ENCODE peak calls at places on chromosomes 1 and 21, in seven cellular contexts. One of them, this sample, is unnamed.

GRCh38 chr1:220001095-220001501 is 45.2 kb downstream of the EPRS1 start:
- DNase-seq in dorsolateral prefrontal cortex: no peak
- DNase-seq in endodermal cell: no peak
- DNase-seq in GM12864: no peak
- DNase-seq in BJ: no peak
- DNase-seq in B cell: no peak
- DNase-seq in body of pancreas: no peak
- DNase-seq in this sample: no peak

GRCh38 chr1:73800376-73800775 is 397.6 kb downstream of the LRRIQ3 start:
- DNase-seq in dorsolateral prefrontal cortex: no peak
- DNase-seq in endodermal cell: no peak
- DNase-seq in GM12864: no peak
- DNase-seq in BJ: peak
- DNase-seq in B cell: no peak
- DNase-seq in body of pancreas: no peak
- DNase-seq in this sample: no peak

GRCh38 chr1:217482356-217483102 is 148.4 kb downstream of the GPATCH2 start:
- DNase-seq in dorsolateral prefrontal cortex: no peak
- DNase-seq in endodermal cell: no peak
- DNase-seq in GM12864: peak
- DNase-seq in BJ: peak
- DNase-seq in B cell: no peak
- DNase-seq in body of pancreas: no peak
- DNase-seq in this sample: peak

GRCh38 chr1:55378582-55378981 is 163.4 kb upstream of the USP24 start:
- DNase-seq in dorsolateral prefrontal cortex: no peak
- DNase-seq in endodermal cell: peak
- DNase-seq in GM12864: peak
- DNase-seq in BJ: no peak
- DNase-seq in B cell: no peak
- DNase-seq in body of pancreas: peak
- DNase-seq in this sample: no peak

GRCh38 chr1:227234998-227235405 is 83.3 kb downstream of the CDC42BPA start:
- DNase-seq in dorsolateral prefrontal cortex: no peak
- DNase-seq in endodermal cell: peak
- DNase-seq in GM12864: no peak
- DNase-seq in BJ: peak
- DNase-seq in B cell: no peak
- DNase-seq in body of pancreas: peak
- DNase-seq in this sample: peak

GRCh38 chr1:41806472-41807155 is 112.1 kb downstream of the HIVEP3 start:
- DNase-seq in dorsolateral prefrontal cortex: no peak
- DNase-seq in endodermal cell: no peak
- DNase-seq in GM12864: peak
- DNase-seq in BJ: no peak
- DNase-seq in B cell: no peak
- DNase-seq in body of pancreas: no peak
- DNase-seq in this sample: no peak

GRCh38 chr1:182786223-182787001 is 3.2 kb upstream of the NPL start:
- DNase-seq in dorsolateral prefrontal cortex: no peak
- DNase-seq in endodermal cell: peak
- DNase-seq in GM12864: no peak
- DNase-seq in BJ: no peak
- DNase-seq in B cell: no peak
- DNase-seq in body of pancreas: peak
- DNase-seq in this sample: peak

GRCh38 chr1:197063212-197063611 is 3.8 kb downstream of the F13B start:
- DNase-seq in dorsolateral prefrontal cortex: no peak
- DNase-seq in endodermal cell: no peak
- DNase-seq in GM12864: no peak
- DNase-seq in BJ: no peak
- DNase-seq in B cell: no peak
- DNase-seq in body of pancreas: no peak
- DNase-seq in this sample: no peak

GRCh38 chr21:33682992-33683627 is 40.8 kb downstream of the ITSN1 start:
- DNase-seq in dorsolateral prefrontal cortex: no peak
- DNase-seq in endodermal cell: no peak
- DNase-seq in GM12864: no peak
- DNase-seq in BJ: peak
- DNase-seq in B cell: no peak
- DNase-seq in body of pancreas: no peak
- DNase-seq in this sample: peak

GRCh38 chr1:35454175-35454574 is 103.0 kb downstream of the KIAA0319L start:
- DNase-seq in dorsolateral prefrontal cortex: no peak
- DNase-seq in endodermal cell: no peak
- DNase-seq in GM12864: no peak
- DNase-seq in BJ: no peak
- DNase-seq in B cell: no peak
- DNase-seq in body of pancreas: no peak
- DNase-seq in this sample: no peak

GRCh38 chr1:223811634-223812101 is 34.1 kb downstream of the TP53BP2 start:
- DNase-seq in dorsolateral prefrontal cortex: no peak
- DNase-seq in endodermal cell: no peak
- DNase-seq in GM12864: no peak
- DNase-seq in BJ: no peak
- DNase-seq in B cell: no peak
- DNase-seq in body of pancreas: no peak
- DNase-seq in this sample: no peak

GRCh38 chr1:171664976-171665375 is 12.5 kb upstream of the MYOC start:
- DNase-seq in dorsolateral prefrontal cortex: no peak
- DNase-seq in endodermal cell: no peak
- DNase-seq in GM12864: no peak
- DNase-seq in BJ: no peak
- DNase-seq in B cell: no peak
- DNase-seq in body of pancreas: no peak
- DNase-seq in this sample: no peak

GRCh38 chr1:233294991-233295774 is at the start of gene PCNX2:
- DNase-seq in dorsolateral prefrontal cortex: peak
- DNase-seq in endodermal cell: peak
- DNase-seq in GM12864: no peak
- DNase-seq in BJ: no peak
- DNase-seq in B cell: peak
- DNase-seq in body of pancreas: peak
- DNase-seq in this sample: peak

GRCh38 chr1:4397196-4397595 is 257.2 kb upstream of the AJAP1 start:
- DNase-seq in dorsolateral prefrontal cortex: no peak
- DNase-seq in endodermal cell: peak
- DNase-seq in GM12864: no peak
- DNase-seq in BJ: no peak
- DNase-seq in B cell: no peak
- DNase-seq in body of pancreas: no peak
- DNase-seq in this sample: no peak

GRCh38 chr1:108590947-108591346 is 31.0 kb downstream of the EEIG2 start:
- DNase-seq in dorsolateral prefrontal cortex: no peak
- DNase-seq in endodermal cell: no peak
- DNase-seq in GM12864: no peak
- DNase-seq in BJ: peak
- DNase-seq in B cell: no peak
- DNase-seq in body of pancreas: no peak
- DNase-seq in this sample: no peak

GRCh38 chr1:9689971-9690381 is 38.4 kb downstream of the PIK3CD start:
- DNase-seq in dorsolateral prefrontal cortex: no peak
- DNase-seq in endodermal cell: peak
- DNase-seq in GM12864: no peak
- DNase-seq in BJ: no peak
- DNase-seq in B cell: no peak
- DNase-seq in body of pancreas: peak
- DNase-seq in this sample: no peak

DNA sequence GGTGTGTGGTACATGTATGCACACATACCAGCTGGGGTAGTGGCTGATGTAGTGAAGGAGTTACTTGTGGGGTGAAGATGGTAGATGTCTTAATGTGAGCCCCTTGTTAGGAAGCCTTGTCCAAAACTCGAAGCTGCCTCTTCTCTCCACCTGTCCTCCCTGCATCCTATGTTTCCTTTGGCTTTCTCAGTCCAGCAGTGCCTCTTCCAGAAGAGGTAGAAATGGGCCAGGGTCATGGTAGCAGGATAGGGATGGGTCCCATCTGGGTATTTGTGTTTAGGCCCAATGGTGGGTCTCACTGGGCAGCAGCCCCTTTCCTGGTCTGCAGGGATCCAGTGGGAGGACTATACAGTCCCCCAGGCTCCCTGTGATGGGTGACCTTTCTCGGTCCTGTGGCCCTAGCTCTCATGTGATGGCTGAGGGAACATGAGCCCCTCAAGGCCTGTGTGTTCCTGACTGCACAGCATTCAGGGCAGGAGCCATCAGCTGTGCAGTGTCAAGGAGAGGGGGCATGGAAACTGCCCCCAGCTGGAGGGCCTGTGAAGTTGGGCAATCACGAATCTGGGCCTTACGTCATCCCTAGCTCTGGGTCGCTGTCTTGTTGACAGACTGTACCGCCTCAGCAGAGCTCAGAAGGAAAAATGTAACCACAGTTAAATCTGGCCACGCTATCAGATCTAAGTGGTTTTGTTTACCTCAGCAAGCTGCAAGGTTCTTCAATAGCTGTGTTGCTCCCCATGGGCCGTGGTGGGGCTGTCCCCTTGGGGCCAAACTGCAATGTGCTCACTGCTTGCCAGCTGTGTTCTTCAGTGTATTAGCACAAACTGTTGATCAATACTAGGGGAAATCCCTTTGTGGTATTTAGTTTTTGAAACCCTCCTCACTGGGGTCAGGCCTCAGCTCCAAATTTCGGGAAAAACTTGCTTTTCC is 82.7 kb downstream of the NOS1AP start:
- DNase-seq in dorsolateral prefrontal cortex: no peak
- DNase-seq in endodermal cell: no peak
- DNase-seq in GM12864: no peak
- DNase-seq in BJ: no peak
- DNase-seq in B cell: no peak
- DNase-seq in body of pancreas: peak
- DNase-seq in this sample: no peak
- TF ChIP-seq CTCF in dorsolateral prefrontal cortex: no peak
- TF ChIP-seq CTCF in endodermal cell: no peak
- TF ChIP-seq CTCF in GM12864: no peak
- TF ChIP-seq CTCF in BJ: no peak
- TF ChIP-seq CTCF in B cell: no peak
- TF ChIP-seq CTCF in body of pancreas: no peak
- TF ChIP-seq CTCF in this sample: no peak

GRCh38 chr21:22575165-22575584 is 1577.0 kb downstream of the NCAM2 start:
- DNase-seq in dorsolateral prefrontal cortex: no peak
- DNase-seq in endodermal cell: peak
- DNase-seq in GM12864: no peak
- DNase-seq in BJ: no peak
- DNase-seq in B cell: no peak
- DNase-seq in body of pancreas: no peak
- DNase-seq in this sample: no peak
- TF ChIP-seq CTCF in dorsolateral prefrontal cortex: peak
- TF ChIP-seq CTCF in endodermal cell: peak
- TF ChIP-seq CTCF in GM12864: no peak
- TF ChIP-seq CTCF in BJ: no peak
- TF ChIP-seq CTCF in B cell: peak
- TF ChIP-seq CTCF in body of pancreas: no peak
- TF ChIP-seq CTCF in this sample: no peak

GRCh38 chr1:43538143-43538487 is 7.4 kb downstream of the PTPRF start:
- DNase-seq in dorsolateral prefrontal cortex: no peak
- DNase-seq in endodermal cell: no peak
- DNase-seq in GM12864: no peak
- DNase-seq in BJ: no peak
- DNase-seq in B cell: no peak
- DNase-seq in body of pancreas: no peak
- DNase-seq in this sample: no peak

GRCh38 chr1:43539726-43540434 is 9.2 kb downstream of the PTPRF start:
- DNase-seq in dorsolateral prefrontal cortex: no peak
- DNase-seq in endodermal cell: no peak
- DNase-seq in GM12864: no peak
- DNase-seq in BJ: no peak
- DNase-seq in B cell: no peak
- DNase-seq in body of pancreas: peak
- DNase-seq in this sample: no peak

GRCh38 chr1:43540653-43541071 is 10.0 kb downstream of the PTPRF start:
- DNase-seq in dorsolateral prefrontal cortex: peak
- DNase-seq in endodermal cell: no peak
- DNase-seq in GM12864: no peak
- DNase-seq in BJ: no peak
- DNase-seq in B cell: no peak
- DNase-seq in body of pancreas: no peak
- DNase-seq in this sample: no peak

GRCh38 chr1:43537423-43538142 is 6.9 kb downstream of the PTPRF start:
- DNase-seq in dorsolateral prefrontal cortex: no peak
- DNase-seq in endodermal cell: no peak
- DNase-seq in GM12864: no peak
- DNase-seq in BJ: no peak
- DNase-seq in B cell: no peak
- DNase-seq in body of pancreas: peak
- DNase-seq in this sample: peak

DNA sequence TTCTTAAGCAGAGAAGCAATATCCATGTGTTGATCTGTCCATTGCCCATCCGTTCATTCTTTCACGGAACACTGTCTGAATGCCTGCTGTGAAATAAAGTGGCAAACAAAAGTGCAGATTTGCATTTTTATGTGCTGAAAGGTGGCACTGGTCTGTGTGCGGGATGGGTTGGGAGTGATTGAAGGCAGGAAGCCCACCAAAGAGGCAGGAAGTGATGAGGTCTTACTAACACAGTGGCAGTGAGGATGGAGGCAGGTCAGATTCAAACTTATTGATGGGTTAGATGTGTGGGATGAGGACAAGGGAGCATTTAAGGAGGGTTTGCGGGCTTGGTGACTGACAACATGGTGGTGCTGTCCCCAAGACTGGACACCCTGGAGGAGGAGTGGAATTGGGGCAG is 8.3 kb downstream of the PTPRF start:
- DNase-seq in dorsolateral prefrontal cortex: no peak
- DNase-seq in endodermal cell: no peak
- DNase-seq in GM12864: no peak
- DNase-seq in BJ: no peak
- DNase-seq in B cell: no peak
- DNase-seq in body of pancreas: no peak
- DNase-seq in this sample: no peak
- TF ChIP-seq CTCF in dorsolateral prefrontal cortex: no peak
- TF ChIP-seq CTCF in endodermal cell: no peak
- TF ChIP-seq CTCF in GM12864: no peak
- TF ChIP-seq CTCF in BJ: no peak
- TF ChIP-seq CTCF in B cell: no peak
- TF ChIP-seq CTCF in body of pancreas: no peak
- TF ChIP-seq CTCF in this sample: no peak

GRCh38 chr1:83998599-83999315 is at the start of gene TTLL7:
- DNase-seq in dorsolateral prefrontal cortex: peak
- DNase-seq in endodermal cell: peak
- DNase-seq in GM12864: peak
- DNase-seq in BJ: no peak
- DNase-seq in B cell: peak
- DNase-seq in body of pancreas: peak
- DNase-seq in this sample: peak

GRCh38 chr1:83999316-83999819 is 436 bp upstream of the TTLL7 start:
- DNase-seq in dorsolateral prefrontal cortex: peak
- DNase-seq in endodermal cell: peak
- DNase-seq in GM12864: peak
- DNase-seq in BJ: no peak
- DNase-seq in B cell: peak
- DNase-seq in body of pancreas: peak
- DNase-seq in this sample: peak

GRCh38 chr1:83996621-83997020 is 2.3 kb downstream of the TTLL7 start:
- DNase-seq in dorsolateral prefrontal cortex: no peak
- DNase-seq in endodermal cell: no peak
- DNase-seq in GM12864: no peak
- DNase-seq in BJ: peak
- DNase-seq in B cell: no peak
- DNase-seq in body of pancreas: no peak
- DNase-seq in this sample: no peak

GRCh38 chr1:83996175-83996574 is 2.8 kb downstream of the TTLL7 start:
- DNase-seq in dorsolateral prefrontal cortex: no peak
- DNase-seq in endodermal cell: no peak
- DNase-seq in GM12864: no peak
- DNase-seq in BJ: no peak
- DNase-seq in B cell: no peak
- DNase-seq in body of pancreas: no peak
- DNase-seq in this sample: no peak

GRCh38 chr1:83998205-83998598 is 730 bp downstream of the TTLL7 start:
- DNase-seq in dorsolateral prefrontal cortex: no peak
- DNase-seq in endodermal cell: no peak
- DNase-seq in GM12864: no peak
- DNase-seq in BJ: no peak
- DNase-seq in B cell: no peak
- DNase-seq in body of pancreas: no peak
- DNase-seq in this sample: no peak
- TF ChIP-seq CTCF in dorsolateral prefrontal cortex: no peak
- TF ChIP-seq CTCF in endodermal cell: no peak
- TF ChIP-seq CTCF in GM12864: no peak
- TF ChIP-seq CTCF in BJ: no peak
- TF ChIP-seq CTCF in B cell: no peak
- TF ChIP-seq CTCF in body of pancreas: no peak
- TF ChIP-seq CTCF in this sample: no peak